ENCODE peak calls at places on chromosome 7, in six cellular contexts. One of them, this sample, is unnamed.

GRCh38 chr7:50921114-50921513 is 138.4 kb upstream of the GRB10 start:
- DNase-seq in activated naive CD8-positive, alpha-beta T cell treated with anti-CD3 and anti-CD28 coated beads, Interleukin-2, amount 50 U/mL, for 24 hours: no peak
- DNase-seq in AG04449: no peak
- DNase-seq in CD14-positive monocyte: no peak
- DNase-seq in iris pigment epithelial cell: no peak
- DNase-seq in endothelial cell: no peak
- DNase-seq in this sample: no peak

GRCh38 chr7:28708458-28708951 is 249.6 kb downstream of the TRIL start:
- DNase-seq in activated naive CD8-positive, alpha-beta T cell treated with anti-CD3 and anti-CD28 coated beads, Interleukin-2, amount 50 U/mL, for 24 hours: no peak
- DNase-seq in AG04449: no peak
- DNase-seq in CD14-positive monocyte: no peak
- DNase-seq in iris pigment epithelial cell: no peak
- DNase-seq in endothelial cell: no peak
- DNase-seq in this sample: no peak

GRCh38 chr7:147376152-147376551 is 1214.4 kb upstream of the C7orf33 start:
- DNase-seq in activated naive CD8-positive, alpha-beta T cell treated with anti-CD3 and anti-CD28 coated beads, Interleukin-2, amount 50 U/mL, for 24 hours: no peak
- DNase-seq in AG04449: no peak
- DNase-seq in CD14-positive monocyte: no peak
- DNase-seq in iris pigment epithelial cell: no peak
- DNase-seq in endothelial cell: no peak
- DNase-seq in this sample: no peak

GRCh38 chr7:169165-169853 is 23.1 kb upstream of the FAM20C start:
- DNase-seq in activated naive CD8-positive, alpha-beta T cell treated with anti-CD3 and anti-CD28 coated beads, Interleukin-2, amount 50 U/mL, for 24 hours: no peak
- DNase-seq in AG04449: no peak
- DNase-seq in CD14-positive monocyte: no peak
- DNase-seq in iris pigment epithelial cell: no peak
- DNase-seq in endothelial cell: no peak
- DNase-seq in this sample: no peak

GRCh38 chr7:6526997-6527378 is 24.3 kb downstream of the GRID2IP start:
- DNase-seq in activated naive CD8-positive, alpha-beta T cell treated with anti-CD3 and anti-CD28 coated beads, Interleukin-2, amount 50 U/mL, for 24 hours: no peak
- DNase-seq in AG04449: no peak
- DNase-seq in CD14-positive monocyte: no peak
- DNase-seq in iris pigment epithelial cell: no peak
- DNase-seq in endothelial cell: no peak
- DNase-seq in this sample: no peak

GRCh38 chr7:76325092-76325491 is 22.6 kb downstream of the HSPB1 start:
- DNase-seq in activated naive CD8-positive, alpha-beta T cell treated with anti-CD3 and anti-CD28 coated beads, Interleukin-2, amount 50 U/mL, for 24 hours: no peak
- DNase-seq in AG04449: no peak
- DNase-seq in CD14-positive monocyte: no peak
- DNase-seq in iris pigment epithelial cell: no peak
- DNase-seq in endothelial cell: no peak
- DNase-seq in this sample: no peak

GRCh38 chr7:7438851-7439250 is 96.8 kb downstream of the COL28A1 start:
- DNase-seq in activated naive CD8-positive, alpha-beta T cell treated with anti-CD3 and anti-CD28 coated beads, Interleukin-2, amount 50 U/mL, for 24 hours: no peak
- DNase-seq in AG04449: peak
- DNase-seq in CD14-positive monocyte: no peak
- DNase-seq in iris pigment epithelial cell: peak
- DNase-seq in endothelial cell: no peak
- DNase-seq in this sample: no peak

GRCh38 chr7:4641091-4641666 is 40.9 kb upstream of the FOXK1 start:
- DNase-seq in activated naive CD8-positive, alpha-beta T cell treated with anti-CD3 and anti-CD28 coated beads, Interleukin-2, amount 50 U/mL, for 24 hours: peak
- DNase-seq in AG04449: no peak
- DNase-seq in CD14-positive monocyte: no peak
- DNase-seq in iris pigment epithelial cell: no peak
- DNase-seq in endothelial cell: no peak
- DNase-seq in this sample: no peak

GRCh38 chr7:1536768-1537630 is 6.5 kb downstream of the MAFK start:
- DNase-seq in activated naive CD8-positive, alpha-beta T cell treated with anti-CD3 and anti-CD28 coated beads, Interleukin-2, amount 50 U/mL, for 24 hours: no peak
- DNase-seq in AG04449: peak
- DNase-seq in CD14-positive monocyte: peak
- DNase-seq in iris pigment epithelial cell: peak
- DNase-seq in endothelial cell: peak
- DNase-seq in this sample: peak

GRCh38 chr7:83347836-83348482 is 185.3 kb upstream of the PCLO start:
- DNase-seq in activated naive CD8-positive, alpha-beta T cell treated with anti-CD3 and anti-CD28 coated beads, Interleukin-2, amount 50 U/mL, for 24 hours: no peak
- DNase-seq in AG04449: peak
- DNase-seq in CD14-positive monocyte: no peak
- DNase-seq in iris pigment epithelial cell: peak
- DNase-seq in endothelial cell: no peak
- DNase-seq in this sample: no peak

GRCh38 chr7:150594817-150595216 is 27.6 kb downstream of the GIMAP4 start:
- DNase-seq in activated naive CD8-positive, alpha-beta T cell treated with anti-CD3 and anti-CD28 coated beads, Interleukin-2, amount 50 U/mL, for 24 hours: no peak
- DNase-seq in AG04449: no peak
- DNase-seq in CD14-positive monocyte: no peak
- DNase-seq in iris pigment epithelial cell: no peak
- DNase-seq in endothelial cell: no peak
- DNase-seq in this sample: no peak

GRCh38 chr7:73703985-73704639 is 15.4 kb downstream of the STX1A start:
- DNase-seq in activated naive CD8-positive, alpha-beta T cell treated with anti-CD3 and anti-CD28 coated beads, Interleukin-2, amount 50 U/mL, for 24 hours: peak
- DNase-seq in AG04449: no peak
- DNase-seq in CD14-positive monocyte: no peak
- DNase-seq in iris pigment epithelial cell: peak
- DNase-seq in endothelial cell: peak
- DNase-seq in this sample: peak

GRCh38 chr7:46775776-46776175 is 806.1 kb downstream of the TNS3 start:
- DNase-seq in activated naive CD8-positive, alpha-beta T cell treated with anti-CD3 and anti-CD28 coated beads, Interleukin-2, amount 50 U/mL, for 24 hours: no peak
- DNase-seq in AG04449: no peak
- DNase-seq in CD14-positive monocyte: no peak
- DNase-seq in iris pigment epithelial cell: peak
- DNase-seq in endothelial cell: no peak
- DNase-seq in this sample: no peak

GRCh38 chr7:26199301-26200112 is 1.0 kb downstream of the HNRNPA2B1 start:
- DNase-seq in activated naive CD8-positive, alpha-beta T cell treated with anti-CD3 and anti-CD28 coated beads, Interleukin-2, amount 50 U/mL, for 24 hours: peak
- DNase-seq in AG04449: no peak
- DNase-seq in CD14-positive monocyte: peak
- DNase-seq in iris pigment epithelial cell: peak
- DNase-seq in endothelial cell: peak
- DNase-seq in this sample: peak

GRCh38 chr7:100353685-100354330 is 4.1 kb upstream of the PILRB start:
- DNase-seq in activated naive CD8-positive, alpha-beta T cell treated with anti-CD3 and anti-CD28 coated beads, Interleukin-2, amount 50 U/mL, for 24 hours: peak
- DNase-seq in AG04449: no peak
- DNase-seq in CD14-positive monocyte: no peak
- DNase-seq in iris pigment epithelial cell: no peak
- DNase-seq in endothelial cell: no peak
- DNase-seq in this sample: no peak

This sample was measured in CD4-positive, alpha-beta T cell.